ENCODE peak calls at places on chromosomes 7 and 10, in eight cellular contexts. C, O, G, H, I, W, Q and Y are unnamed samples.

GRCh38 chr7:26155531-26156375 is 3.8 kb downstream of the NFE2L3 start:
- DNase-seq in Q (no peak), I (peak), W (no peak), G (no peak), O (peak), C (no peak), H (no peak), Y (no peak)

GRCh38 chr10:132578287-132578951 is 40.8 kb downstream of the INPP5A start:
- DNase-seq in G (no peak), I (no peak), O (no peak), C (no peak), H (no peak), Q (no peak), W (no peak), Y (no peak)

GRCh38 chr7:120981888-120982615 is 6.5 kb upstream of the CPED1 start:
- DNase-seq in G (no peak), Q (no peak), I (no peak), C (no peak), O (peak), H (no peak), W (no peak), Y (no peak)

GRCh38 chr7:32104766-32105165 is 34.6 kb upstream of the PDE1C start:
- DNase-seq in W (no peak), C (no peak), H (no peak), I (no peak), G (no peak), O (no peak), Q (no peak), Y (no peak)

GRCh38 chr7:26898917-26899316 is 34.5 kb upstream of the SKAP2 start:
- DNase-seq in H (no peak), I (no peak), G (no peak), O (no peak), C (no peak), W (no peak), Q (no peak), Y (no peak)

GRCh38 chr7:135257790-135258189 is 24.2 kb downstream of the STRA8 start:
- DNase-seq in G (no peak), O (no peak), Q (no peak), W (no peak), H (no peak), I (no peak), C (no peak), Y (no peak)

GRCh38 chr10:33465747-33466146 is 131.3 kb upstream of the NRP1 start:
- DNase-seq in W (no peak), I (no peak), C (no peak), O (no peak), Q (no peak), H (no peak), G (no peak), Y (no peak)

GRCh38 chr7:98309566-98309965 is 28.1 kb downstream of the BRI3 start:
- DNase-seq in C (no peak), Q (no peak), W (no peak), H (no peak), I (no peak), G (no peak), O (no peak), Y (no peak)

GRCh38 chr10:16941865-16942264 is 124.6 kb upstream of the RSU1 start:
- DNase-seq in H (no peak), I (no peak), O (no peak), W (no peak), G (no peak), Q (no peak), C (no peak), Y (no peak)

GRCh38 chr7:6637544-6638229 is 569 bp downstream of the ZNF316 start:
- DNase-seq in W (peak), I (no peak), Q (peak), G (no peak), C (peak), H (peak), O (peak), Y (no peak)

GRCh38 chr10:119659951-119660350 is 8.8 kb downstream of the BAG3 start:
- DNase-seq in C (no peak), H (no peak), Q (no peak), O (no peak), W (no peak), I (no peak), G (no peak), Y (no peak)

GRCh38 chr7:92835851-92836488 is 403 bp downstream of the CDK6 start:
- DNase-seq in Q (peak), I (no peak), W (no peak), H (peak), O (peak), C (no peak), G (peak), Y (no peak)

GRCh38 chr7:16803881-16804673 is 722 bp downstream of the AGR2 start:
- DNase-seq in C (no peak), O (no peak), I (peak), G (no peak), W (no peak), H (no peak), Q (no peak), Y (no peak)

GRCh38 chr7:41732279-41733062 is 29.6 kb upstream of the INHBA start:
- DNase-seq in Q (no peak), W (no peak), H (no peak), C (no peak), O (no peak), G (no peak), I (no peak), Y (no peak)

GRCh38 chr7:36054642-36055041 is 98.4 kb upstream of the EEPD1 start:
- DNase-seq in O (no peak), G (no peak), I (no peak), C (no peak), H (no peak), Q (no peak), W (no peak), Y (no peak)

GRCh38 chr7:140062118-140062527 is 628 bp downstream of the PARP12 start:
- DNase-seq in H (no peak), W (peak), G (no peak), I (no peak), Q (peak), O (peak), C (no peak), Y (no peak)

GRCh38 chr7:362416-363096 is 72.6 kb downstream of the FOXL3 start:
- DNase-seq in G (no peak), I (no peak), O (no peak), H (peak), C (no peak), Q (peak), W (no peak), Y (no peak)

GRCh38 chr10:17206210-17206709 is 4.8 kb upstream of the TRDMT1 start:
- DNase-seq in I (no peak), W (no peak), Q (peak), C (no peak), O (peak), G (no peak), H (no peak), Y (no peak)

GRCh38 chr10:132623996-132624846 is 86.6 kb downstream of the INPP5A start:
- DNase-seq in O (no peak), H (no peak), Q (no peak), W (no peak), I (no peak), G (no peak), C (no peak), Y (peak)

GRCh38 chr10:119323085-119323670 is 115.8 kb downstream of the GRK5 start:
- DNase-seq in C (no peak), G (no peak), I (no peak), H (no peak), Q (no peak), O (no peak), W (no peak), Y (no peak)

GRCh38 chr10:112491144-112491543 is 44.1 kb downstream of the VTI1A start:
- DNase-seq in G (no peak), I (no peak), O (no peak), W (no peak), C (no peak), Q (no peak), H (no peak), Y (no peak)

GRCh38 chr7:98049034-98049433 is 57.6 kb upstream of the LMTK2 start:
- DNase-seq in O (no peak), W (no peak), H (no peak), I (no peak), C (no peak), G (no peak), Q (no peak), Y (no peak)